ENCODE peak calls at places on chromosomes 13 and 19, in nine cellular contexts. I is substantia nigra, J is naive B cell, A is dorsolateral prefrontal cortex, F is left ventricle myocardium inferior, G is ELF-1, U is GM04503, M is AG20443, D is omental fat pad. X is an unnamed sample.

GRCh38 chr19:35369522-35369921 is 1.3 kb upstream of the GPR42 start:
- DNase-seq in I (no peak), G (no peak), M (no peak), U (no peak), J (no peak), A (no peak), F (no peak), D (no peak), X (no peak)

GRCh38 chr19:3819989-3820388 is 33.8 kb upstream of the MATK start:
- DNase-seq in J (no peak), I (no peak), F (no peak), A (no peak), G (no peak), U (no peak), D (no peak), M (no peak), X (no peak)

GRCh38 chr13:45113809-45114208 is 6.5 kb upstream of the GTF2F2 start:
- DNase-seq in G (no peak), F (no peak), J (no peak), U (no peak), I (no peak), D (no peak), M (no peak), A (no peak), X (no peak)

GRCh38 chr19:58060231-58060630 is 1.1 kb downstream of the ZNF135 start:
- DNase-seq in A (no peak), U (no peak), D (no peak), G (no peak), J (no peak), I (no peak), M (no peak), F (no peak), X (no peak)

GRCh38 chr13:50701469-50701868 is 142.0 kb downstream of the DLEU7 start:
- DNase-seq in J (no peak), U (no peak), A (no peak), D (no peak), I (no peak), F (no peak), M (no peak), G (no peak), X (no peak)

GRCh38 chr13:39501711-39502324 is 101.2 kb downstream of the LHFPL6 start:
- DNase-seq in J (no peak), G (peak; percentile 90), I (no peak), F (peak; percentile 54), M (no peak), A (no peak), U (no peak), D (no peak), X (no peak)

GRCh38 chr13:42894765-42895181 is 97.3 kb downstream of the EPSTI1 start:
- DNase-seq in J (no peak), U (no peak), M (no peak), I (no peak), G (no peak), F (no peak), D (no peak), A (no peak), X (no peak)

GRCh38 chr19:38739440-38740251 is 4.6 kb downstream of the CAPN12 start:
- DNase-seq in A (peak; percentile 21), M (no peak), J (no peak), I (no peak), D (no peak), U (no peak), G (peak; percentile 1), F (no peak), X (no peak)

GRCh38 chr13:45575830-45576180 is 39.7 kb downstream of the ERICH6B start:
- DNase-seq in D (no peak), A (no peak), I (no peak), F (no peak), J (no peak), M (no peak), U (no peak), G (no peak), X (no peak)

GRCh38 chr19:34926685-34927375 is at the start of gene ZNF30:
- DNase-seq in A (peak; percentile 94), J (peak; percentile 68), I (peak; percentile 60), D (peak; percentile 47), G (peak; percentile 95), F (peak; percentile 94), U (peak; percentile 50), M (peak; percentile 99), X (peak; percentile 79)

GRCh38 chr13:62171697-62172096 is 756.0 kb upstream of the PCDH20 start:
- DNase-seq in A (no peak), I (no peak), U (no peak), J (no peak), G (no peak), M (no peak), F (no peak), D (no peak), X (no peak)

GRCh38 chr19:17775245-17775927 is 19.6 kb upstream of the B3GNT3 start:
- DNase-seq in D (peak; percentile 43), U (no peak), I (no peak), J (no peak), M (peak; percentile 63), F (no peak), G (peak; percentile 83), A (no peak), X (no peak)

GRCh38 chr19:33311326-33311682 is 9.0 kb upstream of the CEBPA start:
- DNase-seq in D (no peak), J (no peak), I (no peak), F (no peak), A (no peak), U (no peak), G (peak; percentile 36), M (peak; percentile 7), X (no peak)

GRCh38 chr13:21465710-21466160 is 6.6 kb upstream of the ZDHHC20 start:
- DNase-seq in M (no peak), G (no peak), U (no peak), I (no peak), J (no peak), D (no peak), A (no peak), F (no peak), X (no peak)

GRCh38 chr19:10010247-10010691 is at the start of gene COL5A3:
- DNase-seq in J (no peak), A (no peak), U (no peak), F (peak; percentile 76), G (peak; percentile 29), M (peak; percentile 93), I (no peak), D (no peak), X (no peak)

GRCh38 chr19:18660051-18660910 is 23.2 kb upstream of the CRTC1 start:
- DNase-seq in G (no peak), M (peak; percentile 83), U (no peak), I (no peak), D (peak; percentile 46), A (no peak), F (peak; percentile 67), J (no peak), X (no peak)

X was measured in hypothalamus.